ENCODE peak calls at places on chromosomes 5 and 9, in seven cellular contexts. I is left ventricle myocardium inferior; U is CD8-positive, alpha-beta memory T cell; Q is OCI-LY7; K is transverse colon; D is HL-60; O is colonic mucosa. W is an unnamed sample.

GRCh38 chr9:104881991-104882555 is 45.9 kb downstream of the ABCA1 start:
- DNase-seq in I (no peak), U (no peak), Q (no peak), K (no peak), D (no peak), O (no peak), W (no peak)

GRCh38 chr5:132777209-132778069 is at the start of gene SEPTIN8:
- DNase-seq in I (peak), U (peak), Q (peak), K (peak), D (no peak), O (peak), W (peak)

GRCh38 chr9:120609636-120610035 is 29.7 kb upstream of the CDK5RAP2 start:
- DNase-seq in I (no peak), U (no peak), Q (no peak), K (no peak), D (no peak), O (no peak), W (no peak)

GRCh38 chr5:121399879-121400278 is 451.8 kb upstream of the FTMT start:
- DNase-seq in I (no peak), U (no peak), Q (no peak), K (no peak), D (no peak), O (no peak), W (no peak)

GRCh38 chr5:141618030-141618803 is 583 bp downstream of the DIAPH1 start:
- DNase-seq in I (no peak), U (peak), Q (peak), K (peak), D (peak), O (peak), W (no peak)

GRCh38 chr5:179914032-179914755 is 6.5 kb upstream of the TBC1D9B start:
- DNase-seq in I (no peak), U (no peak), Q (peak), K (peak), D (peak), O (peak), W (no peak)

GRCh38 chr5:135308245-135308644 is 90.8 kb downstream of the MACROH2A1 start:
- DNase-seq in I (no peak), U (no peak), Q (no peak), K (no peak), D (no peak), O (no peak), W (no peak)

GRCh38 chr5:55904152-55904551 is 53.0 kb downstream of the IL31RA start:
- DNase-seq in I (peak), U (no peak), Q (no peak), K (no peak), D (no peak), O (no peak), W (no peak)

DNA sequence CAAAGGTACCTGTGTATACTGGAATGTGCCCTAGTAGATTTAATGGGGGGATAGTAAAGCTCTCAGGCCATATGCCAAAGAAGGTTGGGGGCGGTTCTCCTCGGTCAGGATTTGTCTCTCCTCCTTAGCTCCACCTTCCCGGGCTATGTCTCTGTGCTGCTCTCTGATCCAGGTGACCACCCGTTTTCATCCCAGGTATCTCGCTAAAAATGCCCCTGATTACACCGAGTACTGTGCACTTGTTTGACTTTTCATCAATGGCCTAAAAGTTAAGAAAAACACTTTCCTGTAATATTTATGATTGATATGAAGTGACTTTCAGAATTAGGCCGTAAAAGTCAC is 718 bp downstream of the NDUFS6 start:
- DNase-seq in I (no peak), U (no peak), Q (peak), K (no peak), D (no peak), O (peak), W (no peak)
- H3K27ac ChIP-seq in I (peak), U (peak), Q (peak), K (peak), D (peak), O (peak), W (no peak)

GRCh38 chr5:37770791-37771190 is 69.0 kb downstream of the GDNF start:
- DNase-seq in I (no peak), U (no peak), Q (no peak), K (no peak), D (no peak), O (no peak), W (no peak)

GRCh38 chr5:37769840-37770239 is 70.0 kb downstream of the GDNF start:
- DNase-seq in I (no peak), U (no peak), Q (no peak), K (no peak), D (no peak), O (no peak), W (no peak)

GRCh38 chr5:37771203-37771611 is 68.6 kb downstream of the GDNF start:
- DNase-seq in I (no peak), U (no peak), Q (no peak), K (no peak), D (peak), O (no peak), W (no peak)

GRCh38 chr5:37772255-37772654 is 67.6 kb downstream of the GDNF start:
- DNase-seq in I (no peak), U (no peak), Q (no peak), K (no peak), D (no peak), O (no peak), W (no peak)

DNA sequence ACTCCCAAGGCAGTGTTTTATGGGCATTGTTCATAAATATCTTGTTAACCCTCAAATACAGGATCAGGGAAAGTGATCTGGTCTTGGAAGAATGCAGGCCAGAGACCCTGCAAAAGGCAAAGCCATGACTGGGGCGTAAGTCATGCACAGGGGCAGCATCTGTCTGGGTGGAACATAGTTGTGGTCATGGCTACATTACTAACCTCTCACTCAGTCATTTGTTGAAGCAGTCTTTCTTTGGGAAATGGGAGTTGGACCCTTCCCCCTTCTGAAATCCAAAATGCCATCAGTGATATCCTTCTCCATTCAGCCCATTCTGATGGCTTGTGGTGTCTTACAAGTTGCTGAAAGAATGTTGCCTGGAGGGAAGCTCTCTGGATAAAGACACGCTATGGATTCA is 68.1 kb downstream of the GDNF start:
- DNase-seq in I (no peak), U (no peak), Q (no peak), K (no peak), D (no peak), O (no peak), W (no peak)
- H3K27ac ChIP-seq in I (no peak), U (no peak), Q (no peak), K (peak), D (peak), O (no peak), W (no peak)

GRCh38 chr5:157383151-157383810 is 76.7 kb upstream of the NIPAL4 start:
- DNase-seq in I (no peak), U (no peak), Q (no peak), K (no peak), D (no peak), O (no peak), W (no peak)
- H3K27ac ChIP-seq in I (peak), U (no peak), Q (no peak), K (peak), D (no peak), O (peak), W (peak)

GRCh38 chr5:118146824-118147223 is 841.5 kb downstream of the DTWD2 start:
- DNase-seq in I (no peak), U (no peak), Q (no peak), K (no peak), D (no peak), O (no peak), W (no peak)

GRCh38 chr5:118139361-118139760 is 849.0 kb downstream of the DTWD2 start:
- DNase-seq in I (no peak), U (no peak), Q (no peak), K (no peak), D (no peak), O (no peak), W (no peak)

DNA sequence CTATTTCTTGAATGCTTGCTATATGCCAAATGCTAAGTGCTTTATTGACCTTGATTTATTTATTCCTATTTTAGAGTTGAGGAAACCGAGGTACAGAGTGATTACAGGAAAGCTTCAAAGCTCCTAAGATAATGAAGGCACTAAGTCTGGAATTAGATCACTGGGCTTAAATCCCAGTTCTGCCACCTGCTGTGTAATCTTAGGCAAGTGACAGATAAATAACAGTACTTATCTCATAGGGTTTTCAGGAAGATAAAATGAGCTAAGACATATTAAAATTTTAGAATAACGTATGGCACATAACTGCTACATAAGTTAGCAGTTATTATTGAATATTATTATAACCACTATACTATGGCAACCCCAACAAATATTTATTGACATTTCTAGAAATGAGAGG is 843.8 kb downstream of the DTWD2 start:
- DNase-seq in I (no peak), U (no peak), Q (no peak), K (no peak), D (no peak), O (no peak), W (no peak)
- H3K27ac ChIP-seq in I (no peak), U (no peak), Q (no peak), K (no peak), D (no peak), O (no peak), W (no peak)

DNA sequence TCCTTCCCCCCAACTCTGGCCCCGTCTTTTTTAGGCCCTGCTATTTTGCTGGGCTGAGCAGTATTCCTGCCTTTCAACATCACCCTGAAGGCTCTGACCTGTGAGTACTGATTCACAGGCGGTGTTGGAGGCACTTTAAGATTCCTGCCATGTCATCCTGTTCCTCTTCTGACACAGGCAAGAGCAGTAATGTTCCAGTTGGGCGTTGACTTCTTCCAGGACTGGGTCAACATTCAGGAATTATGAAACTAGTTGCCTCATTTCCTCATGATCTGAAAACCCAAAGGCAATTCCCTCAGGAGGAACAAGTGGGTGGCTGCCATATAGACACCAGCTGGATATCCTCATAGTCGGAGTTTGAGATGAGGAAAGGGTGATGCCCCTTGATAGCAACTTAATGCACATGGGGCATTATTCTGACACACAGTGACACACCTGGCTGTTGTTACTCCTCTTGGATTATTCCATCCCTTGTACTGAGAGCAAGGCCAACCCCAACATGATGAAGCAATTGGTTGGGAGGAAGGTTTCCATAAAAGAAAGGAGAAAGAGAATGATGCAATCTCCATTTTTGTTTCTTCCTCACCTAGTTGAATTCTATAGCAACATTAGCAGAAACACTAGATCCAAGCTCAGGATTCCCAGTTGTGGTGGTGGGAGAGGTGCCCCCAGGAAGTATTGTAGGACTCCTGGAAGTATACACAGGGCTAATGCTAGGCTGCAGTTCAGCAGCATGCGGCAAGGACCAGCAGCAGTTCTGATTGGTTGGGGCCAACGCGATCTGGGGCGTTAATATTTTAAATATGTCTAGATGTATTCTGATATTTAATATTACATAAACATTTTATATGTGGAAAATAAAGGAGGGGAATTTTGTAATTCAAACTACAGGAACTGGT is 19.6 kb upstream of the GLRX start:
- DNase-seq in I (no peak), U (no peak), Q (no peak), K (peak), D (no peak), O (peak), W (peak)
- H3K27ac ChIP-seq in I (peak), U (no peak), Q (no peak), K (peak), D (no peak), O (peak), W (no peak)

GRCh38 chr9:78023003-78023741 is 8.4 kb downstream of the GNAQ start:
- DNase-seq in I (no peak), U (no peak), Q (no peak), K (no peak), D (peak), O (peak), W (no peak)
- H3K27ac ChIP-seq in I (peak), U (no peak), Q (no peak), K (peak), D (peak), O (peak), W (no peak)

GRCh38 chr9:38058452-38059232 is 10.4 kb downstream of the SHB start:
- DNase-seq in I (no peak), U (no peak), Q (no peak), K (no peak), D (no peak), O (no peak), W (no peak)
- H3K27ac ChIP-seq in I (peak), U (no peak), Q (no peak), K (peak), D (no peak), O (no peak), W (no peak)